ENCODE peak calls at places on chromosome 20, in ten cellular contexts. C is left ventricle myocardium inferior; Q is transverse colon; S is HuH-7.5; N is activated CD4-positive, alpha-beta T cell treated with anti-CD3 and anti-CD28 coated beads, Interleukin-2, amount 50 U/mL, for 4 hours; V is activated T-helper 1 cell treated with anti-CD3 and anti-CD28 coated beads, Interleukin-12 subunit alpha, Interleukin-12 subunit beta, Interleukin-2, Interleukin-4 antibody, amounts not matched to agents 30 ng/mL and 10 ng/mL and 1 ng/mL, durations not matched to agents 14 hours and 24 hours and 36 hours; F is left ventricle myocardium superior; E is anterior cingulate cortex; H is CD4-positive, alpha-beta memory T cell; D is amygdala. W is an unnamed sample.

GRCh38 chr20:58528412-58528811 is 13.2 kb upstream of the APCDD1L start:
- DNase-seq in S (no peak), E (no peak), V (no peak), H (no peak), F (no peak), N (no peak), Q (no peak), D (no peak), C (no peak), W (no peak)

GRCh38 chr20:10783660-10784336 is 110.0 kb upstream of the JAG1 start:
- DNase-seq in E (no peak), H (no peak), S (no peak), D (no peak), F (no peak), C (no peak), V (no peak), N (no peak), Q (no peak), W (no peak)

GRCh38 chr20:31542201-31542842 is 28.1 kb downstream of the HM13 start:
- DNase-seq in E (no peak), Q (no peak), H (no peak), F (no peak), V (no peak), S (no peak), C (no peak), N (no peak), D (no peak), W (no peak)

GRCh38 chr20:46308258-46309157 is at the start of gene CDH22:
- DNase-seq in H (peak), D (peak), C (peak), V (no peak), N (peak), S (peak), E (peak), F (peak), Q (no peak), W (peak)

GRCh38 chr20:62054451-62054953 is 11.2 kb downstream of the TAF4 start:
- DNase-seq in S (no peak), H (no peak), C (no peak), F (no peak), V (no peak), N (no peak), Q (no peak), D (no peak), E (no peak), W (no peak)

GRCh38 chr20:1322511-1323245 is 6.3 kb downstream of the SDCBP2 start:
- DNase-seq in C (no peak), E (peak), S (no peak), Q (peak), F (peak), D (no peak), V (no peak), H (no peak), N (no peak), W (no peak)

GRCh38 chr20:2470432-2471193 is at the start of gene SNRPB:
- DNase-seq in C (peak), Q (peak), E (peak), S (peak), H (peak), F (peak), N (peak), D (peak), V (peak), W (peak)

GRCh38 chr20:33689973-33690372 is 3.8 kb upstream of the E2F1 start:
- DNase-seq in S (no peak), E (peak), H (peak), N (no peak), F (no peak), V (peak), Q (no peak), C (no peak), D (peak), W (no peak)

GRCh38 chr20:8365634-8366033 is 233.6 kb downstream of the PLCB1 start:
- DNase-seq in C (no peak), F (no peak), S (no peak), E (no peak), D (no peak), N (no peak), H (no peak), Q (no peak), V (no peak), W (no peak)

GRCh38 chr20:8144282-8145245 is 12.5 kb downstream of the PLCB1 start:
- DNase-seq in D (no peak), H (no peak), E (no peak), S (peak), F (no peak), C (no peak), Q (no peak), N (no peak), V (no peak), W (no peak)

GRCh38 chr20:868279-868678 is 34.8 kb downstream of the FAM110A start:
- DNase-seq in Q (no peak), D (no peak), E (no peak), F (no peak), N (no peak), S (no peak), H (no peak), V (no peak), C (no peak), W (no peak)

GRCh38 chr20:11246251-11246775 is 572.5 kb upstream of the JAG1 start:
- DNase-seq in S (no peak), C (no peak), E (no peak), Q (no peak), H (no peak), N (no peak), V (no peak), F (no peak), D (no peak), W (no peak)

GRCh38 chr20:15976047-15976731 is 597.1 kb downstream of the KIF16B start:
- DNase-seq in V (no peak), H (no peak), F (no peak), N (no peak), C (no peak), S (no peak), E (no peak), D (no peak), Q (no peak), W (no peak)

GRCh38 chr20:14310977-14311654 is 26.3 kb downstream of the FLRT3 start:
- DNase-seq in Q (no peak), E (no peak), H (no peak), D (no peak), V (no peak), S (no peak), F (no peak), C (no peak), N (no peak), W (no peak)

GRCh38 chr20:22346716-22347115 is 237.7 kb downstream of the FOXA2 start:
- DNase-seq in D (no peak), N (no peak), Q (no peak), F (no peak), H (no peak), S (no peak), E (no peak), V (no peak), C (no peak), W (no peak)

GRCh38 chr20:35093245-35093884 is 758 bp upstream of the TRPC4AP start:
- DNase-seq in E (no peak), F (no peak), S (no peak), N (peak), D (no peak), Q (no peak), C (no peak), V (no peak), H (no peak), W (no peak)

GRCh38 chr20:4051413-4052138 is 36.2 kb upstream of the RNF24 start:
- DNase-seq in C (no peak), H (no peak), Q (no peak), S (no peak), E (no peak), F (no peak), V (no peak), N (no peak), D (no peak), W (no peak)

GRCh38 chr20:53738945-53739798 is 145.5 kb upstream of the ZNF217 start:
- DNase-seq in D (no peak), C (no peak), V (no peak), F (no peak), S (no peak), E (no peak), H (no peak), N (no peak), Q (no peak), W (no peak)

W was measured in CD4-positive, CD25-positive, alpha-beta regulatory T cell.